ENCODE peak calls at places on chromosome 16, in seven cellular contexts. N, X, F, R, W, D and U are unnamed samples. For H3K9me3, the result is how much of the 10 kb centered on the place peaks cover.

GRCh38 chr16:66326995-66327513 is 39.4 kb upstream of the CDH5 start:
- DNase-seq in N (no peak), X (no peak), F (no peak), R (no peak), W (no peak), D (peak), U (no peak)

GRCh38 chr16:23539984-23540816 is 16.9 kb downstream of the EARS2 start:
- DNase-seq in N (no peak), X (no peak), F (peak), R (no peak), W (no peak), D (no peak), U (no peak)

GRCh38 chr16:23114131-23114904 is 34.9 kb downstream of the USP31 start:
- DNase-seq in N (no peak), X (no peak), F (no peak), R (no peak), W (no peak), D (no peak), U (no peak)

GRCh38 chr16:27218756-27219155 is 15.4 kb downstream of the KDM8 start:
- DNase-seq in N (no peak), X (no peak), F (no peak), R (no peak), W (no peak), D (no peak), U (no peak)

GRCh38 chr16:23836078-23836403 is 258 bp downstream of the PRKCB start:
- DNase-seq in N (no peak), X (no peak), F (no peak), R (no peak), W (no peak), D (no peak), U (no peak)

GRCh38 chr16:56614549-56614991 is 6.2 kb downstream of the MT2A start:
- DNase-seq in N (no peak), X (no peak), F (no peak), R (peak), W (no peak), D (no peak), U (no peak)

GRCh38 chr16:18839555-18839954 is 38.2 kb upstream of the ARL6IP1 start:
- DNase-seq in N (no peak), X (peak), F (peak), R (no peak), W (no peak), D (no peak), U (no peak)

GRCh38 chr16:578870-579405 is 9.2 kb downstream of the PIGQ start:
- DNase-seq in N (peak), X (peak), F (peak), R (peak), W (peak), D (peak), U (peak)

GRCh38 chr16:50467943-50468748 is 80.0 kb upstream of the NKD1 start:
- DNase-seq in N (no peak), X (peak), F (no peak), R (peak), W (no peak), D (no peak), U (no peak)

GRCh38 chr16:66740010-66740409 is 11.4 kb downstream of the DYNC1LI2 start:
- DNase-seq in N (no peak), X (no peak), F (no peak), R (peak), W (no peak), D (no peak), U (no peak)

GRCh38 chr16:71338632-71339031 is 19.9 kb upstream of the CALB2 start:
- DNase-seq in N (no peak), X (no peak), F (no peak), R (no peak), W (no peak), D (no peak), U (no peak)

GRCh38 chr16:2070576-2071453 is 23.0 kb downstream of the TSC2 start:
- DNase-seq in N (no peak), X (no peak), F (no peak), R (no peak), W (no peak), D (no peak), U (no peak)

GRCh38 chr16:25257956-25258855 is 561 bp upstream of the ZKSCAN2 start:
- DNase-seq in N (peak), X (peak), F (peak), R (peak), W (peak), D (peak), U (peak)

GRCh38 chr16:1920727-1921155 is 2.5 kb upstream of the HS3ST6 start:
- DNase-seq in N (no peak), X (peak), F (peak), R (peak), W (no peak), D (no peak), U (no peak)

GRCh38 chr16:58678716-58679115 is 5.9 kb downstream of the SLC38A7 start:
- DNase-seq in N (peak), X (no peak), F (no peak), R (peak), W (no peak), D (peak), U (no peak)

DNA sequence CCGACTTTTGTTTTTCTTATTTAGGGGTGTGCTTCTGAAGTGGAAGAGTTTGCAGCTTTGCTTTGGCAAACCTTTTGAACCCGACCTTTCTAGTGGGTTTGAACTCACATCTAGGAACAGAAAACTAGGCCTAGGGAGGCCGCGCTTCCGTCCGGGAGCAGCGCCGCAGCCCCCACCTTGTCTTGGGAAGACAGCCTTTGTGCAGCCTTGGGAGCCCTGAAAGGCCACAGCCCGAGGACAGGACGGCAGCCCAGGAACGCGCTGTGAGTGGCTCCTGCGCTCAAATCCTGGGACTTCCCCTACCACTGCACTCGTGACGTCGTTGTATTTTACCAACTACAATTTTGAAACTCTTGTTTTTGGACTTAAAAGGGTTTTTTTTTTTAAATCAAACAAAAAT is 53.7 kb upstream of the ZNF267 start:
- DNase-seq in N (no peak), X (no peak), F (no peak), R (no peak), W (no peak), D (no peak), U (no peak)
- H3K9me3 ChIP-seq in N (under half), X (under half), F (under half), R (under half), W (under half), D (under half), U (under half)

GRCh38 chr16:35752773-35753558 is 2293.6 kb downstream of the TP53TG3F start:
- DNase-seq in N (no peak), X (no peak), F (peak), R (no peak), W (no peak), D (no peak), U (no peak)

GRCh38 chr16:35752012-35752772 is 2292.8 kb downstream of the TP53TG3F start:
- DNase-seq in N (no peak), X (no peak), F (peak), R (no peak), W (no peak), D (no peak), U (no peak)

GRCh38 chr16:35753559-35754390 is 2294.4 kb downstream of the TP53TG3F start:
- DNase-seq in N (no peak), X (no peak), F (peak), R (no peak), W (no peak), D (no peak), U (no peak)

GRCh38 chr16:35751191-35751941 is 2292.0 kb downstream of the TP53TG3F start:
- DNase-seq in N (no peak), X (no peak), F (peak), R (no peak), W (no peak), D (no peak), U (no peak)

GRCh38 chr16:35754391-35755369 is 2295.3 kb downstream of the TP53TG3F start:
- DNase-seq in N (no peak), X (no peak), F (peak), R (no peak), W (no peak), D (no peak), U (no peak)
- H3K9me3 ChIP-seq in N (under half), X (under half), F (under half), R (under half), W (under half), D (under half), U (under half)

GRCh38 chr16:3215601-3216262 is 19.2 kb downstream of the ZNF200 start:
- DNase-seq in N (no peak), X (no peak), F (no peak), R (no peak), W (no peak), D (no peak), U (no peak)

GRCh38 chr16:3216263-3216640 is 18.7 kb downstream of the ZNF200 start:
- DNase-seq in N (no peak), X (no peak), F (no peak), R (no peak), W (no peak), D (no peak), U (no peak)

GRCh38 chr16:3223913-3224515 is 10.9 kb downstream of the ZNF200 start:
- DNase-seq in N (no peak), X (no peak), F (no peak), R (peak), W (no peak), D (no peak), U (no peak)

GRCh38 chr16:3214904-3215600 is 19.9 kb downstream of the ZNF200 start:
- DNase-seq in N (no peak), X (no peak), F (no peak), R (no peak), W (no peak), D (no peak), U (no peak)

DNA sequence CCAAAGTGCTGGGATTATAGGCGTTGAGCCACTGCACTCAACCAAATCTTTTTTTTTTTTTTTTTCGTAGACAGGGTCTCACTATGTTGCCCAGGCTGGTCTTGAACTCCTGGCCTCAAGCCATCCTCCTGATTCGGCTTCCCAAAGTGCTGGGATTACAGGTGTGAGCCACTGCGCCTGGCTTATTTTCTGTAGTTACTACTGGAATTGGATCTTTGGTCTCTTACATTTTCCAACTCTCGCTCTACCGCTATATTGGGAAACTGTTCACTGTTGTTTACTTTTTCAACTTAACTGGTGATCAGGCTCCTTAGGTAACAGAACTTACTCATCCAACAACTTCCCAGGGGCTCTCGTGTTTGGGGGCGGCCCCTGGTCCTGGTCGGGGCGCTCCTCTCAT is 14.1 kb downstream of the ZNF200 start:
- DNase-seq in N (no peak), X (no peak), F (no peak), R (no peak), W (no peak), D (no peak), U (no peak)
- H3K9me3 ChIP-seq in N (half or more), X (half or more), F (under half), R (under half), W (under half), D (under half), U (under half)

GRCh38 chr16:35910409-35910808 is 2451.0 kb downstream of the TP53TG3F start:
- DNase-seq in N (no peak), X (no peak), F (no peak), R (no peak), W (no peak), D (no peak), U (no peak)

GRCh38 chr16:35909351-35909954 is 2450.0 kb downstream of the TP53TG3F start:
- DNase-seq in N (no peak), X (no peak), F (no peak), R (no peak), W (no peak), D (no peak), U (no peak)

GRCh38 chr16:35908942-35909341 is 2449.5 kb downstream of the TP53TG3F start:
- DNase-seq in N (no peak), X (no peak), F (no peak), R (no peak), W (no peak), D (no peak), U (no peak)

GRCh38 chr16:35906440-35906839 is 2447.0 kb downstream of the TP53TG3F start:
- DNase-seq in N (no peak), X (no peak), F (no peak), R (no peak), W (no peak), D (no peak), U (no peak)

GRCh38 chr16:35908152-35908551 is 2448.7 kb downstream of the TP53TG3F start:
- DNase-seq in N (no peak), X (no peak), F (no peak), R (no peak), W (no peak), D (no peak), U (no peak)
- H3K9me3 ChIP-seq in N (under half), X (under half), F (under half), R (under half), W (under half), D (under half), U (under half)